ENCODE peak calls at places on chromosomes 12 and 14, in eight cellular contexts. R is suprapubic skin, X is stomach, Q is prostate gland, L is GM23338, P is vagina, S is H1, N is K562. O is an unnamed sample.

GRCh38 chr12:70258605-70259403 is 15.6 kb downstream of the CNOT2 start:
- DNase-seq in Q (no peak), X (no peak), R (no peak), N (no peak), S (no peak), L (no peak), P (no peak), O (no peak)

GRCh38 chr14:61342486-61342885 is 21.1 kb downstream of the PRKCH start:
- DNase-seq in R (no peak), Q (no peak), X (no peak), P (no peak), L (no peak), N (no peak), S (no peak), O (no peak)

GRCh38 chr12:32920506-32921085 is 24.0 kb upstream of the PKP2 start:
- DNase-seq in X (no peak), R (no peak), N (no peak), L (peak), P (no peak), Q (no peak), S (no peak), O (no peak)

GRCh38 chr12:4535092-4535491 is 3.6 kb upstream of the RAD51AP1 start:
- DNase-seq in R (no peak), X (no peak), L (no peak), P (no peak), Q (no peak), N (no peak), S (no peak), O (no peak)

GRCh38 chr14:103362780-103363179 is 22.4 kb upstream of the MARK3 start:
- DNase-seq in N (no peak), X (no peak), R (no peak), Q (no peak), L (no peak), S (no peak), P (no peak), O (no peak)

GRCh38 chr12:52496590-52497071 is 3.6 kb upstream of the KRT6A start:
- DNase-seq in R (no peak), L (peak), N (no peak), Q (no peak), P (no peak), X (no peak), S (no peak), O (peak)

GRCh38 chr12:74790958-74791357 is 253.3 kb downstream of the ATXN7L3B start:
- DNase-seq in S (no peak), R (no peak), N (no peak), X (no peak), P (no peak), Q (no peak), L (peak), O (no peak)

GRCh38 chr14:89509891-89510290 is 92.9 kb upstream of the FOXN3 start:
- DNase-seq in Q (no peak), S (no peak), X (no peak), R (no peak), P (no peak), N (no peak), L (no peak), O (no peak)

GRCh38 chr12:68381476-68381875 is 49.3 kb upstream of the MDM1 start:
- DNase-seq in L (no peak), P (no peak), X (no peak), S (no peak), N (no peak), Q (no peak), R (no peak), O (no peak)

GRCh38 chr12:44015333-44015941 is 179.6 kb downstream of the TMEM117 start:
- DNase-seq in Q (no peak), P (no peak), R (no peak), L (peak), X (no peak), S (no peak), N (peak), O (no peak)

GRCh38 chr12:93618891-93619410 is 46.5 kb downstream of the SOCS2 start:
- DNase-seq in S (no peak), P (no peak), R (no peak), L (no peak), X (no peak), Q (no peak), N (no peak), O (peak)

GRCh38 chr12:14264777-14265176 is 100.7 kb upstream of the ATF7IP start:
- DNase-seq in X (no peak), P (no peak), S (no peak), Q (no peak), R (no peak), L (no peak), N (no peak), O (no peak)

GRCh38 chr14:37035401-37035800 is 137.0 kb downstream of the SLC25A21 start:
- DNase-seq in P (no peak), X (no peak), L (no peak), R (no peak), S (no peak), Q (no peak), N (no peak), O (no peak)

GRCh38 chr12:106919910-106920544 is 35.7 kb upstream of the TMEM263 start:
- DNase-seq in L (peak), N (peak), Q (peak), S (no peak), X (no peak), R (no peak), P (no peak), O (no peak)

GRCh38 chr12:70485704-70486103 is 119.6 kb downstream of the KCNMB4 start:
- DNase-seq in X (peak), R (no peak), P (no peak), Q (no peak), S (no peak), L (no peak), N (no peak), O (no peak)

GRCh38 chr14:92407395-92407794 is 84.4 kb downstream of the SLC24A4 start:
- DNase-seq in L (no peak), P (no peak), R (no peak), N (no peak), Q (no peak), X (no peak), S (no peak), O (no peak)

GRCh38 chr12:50926415-50926814 is 25.9 kb upstream of the HIGD1C start:
- DNase-seq in S (no peak), X (no peak), Q (no peak), L (no peak), R (no peak), P (peak), N (no peak), O (no peak)

GRCh38 chr12:53231859-53232640 is at the start of gene RARG:
- DNase-seq in N (peak), L (peak), R (peak), S (no peak), P (peak), Q (peak), X (peak), O (no peak)

GRCh38 chr14:77302926-77303325 is 17.8 kb downstream of the POMT2 start:
- DNase-seq in L (no peak), P (no peak), N (peak), R (no peak), S (no peak), Q (no peak), X (no peak), O (no peak)

GRCh38 chr14:77305696-77306095 is 15.0 kb downstream of the POMT2 start:
- DNase-seq in S (no peak), Q (no peak), P (no peak), N (no peak), X (no peak), L (no peak), R (no peak), O (no peak)

GRCh38 chr14:77301103-77301502 is 19.6 kb downstream of the POMT2 start:
- DNase-seq in L (peak), Q (peak), S (peak), R (peak), X (peak), N (peak), P (no peak), O (no peak)

GRCh38 chr14:77306406-77307098 is 14.1 kb downstream of the POMT2 start:
- DNase-seq in L (no peak), S (no peak), X (no peak), P (no peak), R (no peak), Q (no peak), N (no peak), O (no peak)

GRCh38 chr14:77303417-77304156 is 17.1 kb downstream of the POMT2 start:
- DNase-seq in P (no peak), X (no peak), R (no peak), N (peak), S (no peak), L (no peak), Q (no peak), O (no peak)
- TF ChIP-seq POLR2AphosphoS5 in P (peak), X (peak), R (no peak), N (no peak), S (no peak), L (no peak), Q (peak), O (no peak)

GRCh38 chr12:90945070-90945649 is 9.8 kb downstream of the CCER1 start:
- DNase-seq in X (no peak), Q (no peak), S (no peak), L (peak), R (no peak), P (no peak), N (no peak), O (no peak)
- TF ChIP-seq CTCF in X (peak), Q (no peak), S (peak), L (no peak), R (peak), P (peak), N (peak), O (peak)

GRCh38 chr12:2860170-2860569 is 3.3 kb upstream of the TEX52 start:
- DNase-seq in R (no peak), S (no peak), Q (no peak), L (no peak), X (no peak), N (no peak), P (no peak), O (no peak)

GRCh38 chr12:2856901-2857495 is at the start of gene TEX52:
- DNase-seq in N (no peak), Q (no peak), P (no peak), S (no peak), X (no peak), L (peak), R (no peak), O (no peak)

GRCh38 chr12:2858944-2859352 is 2.1 kb upstream of the TEX52 start:
- DNase-seq in N (no peak), L (no peak), P (no peak), X (no peak), Q (no peak), R (no peak), S (no peak), O (no peak)

GRCh38 chr12:2856051-2856450 is 788 bp downstream of the TEX52 start:
- DNase-seq in L (peak), X (no peak), Q (no peak), P (no peak), S (no peak), N (no peak), R (no peak), O (no peak)

GRCh38 chr12:2858334-2858733 is 1.5 kb upstream of the TEX52 start:
- DNase-seq in X (no peak), R (no peak), P (no peak), L (no peak), Q (no peak), S (no peak), N (no peak), O (no peak)
- TF ChIP-seq POLR2AphosphoS5 in X (no peak), R (no peak), P (no peak), L (no peak), Q (no peak), S (no peak), N (no peak), O (no peak)

DNA sequence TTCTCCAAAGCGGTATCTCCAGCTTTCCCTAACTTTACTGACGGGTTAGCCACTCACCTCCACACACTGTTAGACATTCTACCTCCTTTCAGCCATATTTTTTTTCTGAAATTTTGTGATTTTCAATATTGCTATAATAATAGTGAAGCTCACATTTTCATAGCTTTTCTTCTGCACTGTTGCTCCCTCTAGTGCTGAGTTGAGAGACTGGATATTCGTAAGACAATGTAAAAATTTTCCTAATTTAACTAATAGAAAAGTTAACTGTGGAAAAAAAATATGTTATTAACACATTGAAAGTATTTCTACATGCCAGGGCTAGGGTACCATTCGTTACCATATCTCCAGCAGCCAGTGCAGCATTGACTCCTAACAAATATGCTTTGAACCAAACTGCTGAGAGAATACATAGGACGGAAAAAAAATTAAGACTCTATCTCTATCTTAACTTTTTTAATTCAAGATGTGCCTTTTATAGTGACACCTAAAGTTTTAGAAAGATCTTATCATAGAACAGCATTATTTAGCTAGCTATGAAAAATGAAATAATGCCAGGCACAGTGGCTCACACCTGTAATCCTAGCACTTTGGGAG is 48.7 kb upstream of the ABCC9 start:
- DNase-seq in Q (no peak), P (no peak), S (no peak), N (no peak), X (no peak), R (no peak), L (peak), O (no peak)
- TF ChIP-seq CTCF in Q (no peak), P (peak), S (peak), N (peak), X (peak), R (peak), L (peak), O (peak)

DNA sequence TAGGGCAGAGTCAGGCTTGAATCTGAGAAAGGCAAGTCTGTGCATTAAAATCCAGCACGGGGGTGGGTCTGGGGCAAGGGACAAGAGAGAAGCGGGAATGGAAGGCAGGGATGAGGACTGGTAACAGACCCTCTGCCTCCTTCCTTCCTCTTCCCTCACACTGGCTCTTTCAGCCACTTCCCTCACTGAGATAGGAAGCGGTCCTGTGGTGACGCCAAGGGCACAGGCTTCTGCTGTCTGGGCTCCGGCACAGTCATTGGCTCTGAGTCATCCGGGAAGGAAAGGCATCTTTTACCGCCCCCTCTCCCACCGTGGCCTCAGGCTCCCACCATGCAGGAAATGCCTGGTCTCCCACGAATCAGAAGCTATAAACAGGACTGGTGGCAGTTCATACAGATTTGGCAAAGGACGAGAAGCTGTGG is 70.2 kb downstream of the ETV6 start:
- DNase-seq in X (no peak), N (no peak), R (no peak), S (peak), Q (no peak), P (no peak), L (peak), O (no peak)
- TF ChIP-seq POLR2AphosphoS5 in X (peak), N (no peak), R (no peak), S (no peak), Q (no peak), P (no peak), L (no peak), O (no peak)

GRCh38 chr12:49388682-49389081 is 21.4 kb downstream of the SPATS2 start:
- DNase-seq in N (no peak), R (no peak), L (no peak), S (no peak), P (no peak), Q (no peak), X (no peak), O (no peak)

GRCh38 chr12:49389092-49389703 is 21.9 kb downstream of the SPATS2 start:
- DNase-seq in N (no peak), S (peak), Q (no peak), L (peak), P (no peak), R (no peak), X (peak), O (no peak)
- TF ChIP-seq CTCF in N (no peak), S (peak), Q (no peak), L (peak), P (no peak), R (no peak), X (no peak), O (no peak)

DNA sequence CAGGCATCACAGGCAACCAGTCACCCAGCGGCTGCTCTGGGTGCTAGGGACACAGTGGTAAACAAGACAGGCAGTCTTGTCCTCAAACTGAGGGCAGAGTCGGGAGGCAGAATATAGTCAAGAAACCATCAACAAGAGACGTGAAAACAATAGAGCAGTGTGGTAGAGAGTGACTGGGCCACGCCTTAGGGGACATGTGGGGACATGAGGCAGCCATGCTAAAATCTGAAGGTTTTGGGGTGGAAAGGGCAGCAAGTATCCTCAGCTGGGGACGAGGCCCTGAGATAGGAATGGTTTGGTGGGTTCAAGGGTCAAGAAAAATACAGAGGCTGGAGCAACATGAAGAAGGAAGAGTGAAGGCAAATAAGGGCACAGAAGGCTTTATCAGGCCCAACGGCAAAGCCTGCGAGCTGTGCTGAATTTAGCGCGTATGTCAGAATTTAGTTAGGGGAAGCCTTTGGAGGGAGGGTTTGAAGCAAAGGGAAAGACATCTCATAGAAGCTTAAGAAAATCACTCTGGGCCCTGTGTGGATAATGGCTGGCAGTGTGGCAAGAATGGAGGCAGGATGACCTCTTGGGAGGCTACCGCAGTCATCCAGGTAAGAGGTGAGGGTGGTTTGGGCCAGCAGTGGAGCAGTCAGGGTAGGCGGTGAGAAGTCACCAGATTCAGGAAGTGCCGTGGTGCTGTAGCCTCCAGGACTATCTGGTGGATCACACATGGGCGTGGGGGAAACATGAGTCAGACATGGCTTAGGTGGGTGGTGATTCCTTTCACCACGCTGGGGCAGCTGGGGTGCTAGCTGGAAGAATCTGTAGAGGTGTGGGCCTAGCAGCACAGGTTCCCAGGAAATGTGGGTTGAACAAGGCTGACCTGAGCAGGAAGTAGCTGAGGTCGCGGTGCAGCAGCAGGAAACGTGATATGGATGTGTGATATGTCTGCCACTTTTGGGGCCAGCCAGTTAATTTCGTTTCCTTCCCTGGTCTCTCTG is 3.0 kb downstream of the EVL start:
- DNase-seq in N (peak), X (peak), R (no peak), Q (no peak), S (no peak), P (no peak), L (no peak), O (no peak)
- TF ChIP-seq POLR2AphosphoS5 in N (peak), X (peak), R (no peak), Q (no peak), S (no peak), P (no peak), L (no peak), O (no peak)

GRCh38 chr14:76918751-76919421 is 92.7 kb downstream of the LRRC74A start:
- DNase-seq in L (peak), S (no peak), R (peak), N (peak), P (peak), Q (peak), X (peak), O (peak)
- TF ChIP-seq CTCF in L (peak), S (peak), R (no peak), N (no peak), P (peak), Q (no peak), X (peak), O (no peak)

DNA sequence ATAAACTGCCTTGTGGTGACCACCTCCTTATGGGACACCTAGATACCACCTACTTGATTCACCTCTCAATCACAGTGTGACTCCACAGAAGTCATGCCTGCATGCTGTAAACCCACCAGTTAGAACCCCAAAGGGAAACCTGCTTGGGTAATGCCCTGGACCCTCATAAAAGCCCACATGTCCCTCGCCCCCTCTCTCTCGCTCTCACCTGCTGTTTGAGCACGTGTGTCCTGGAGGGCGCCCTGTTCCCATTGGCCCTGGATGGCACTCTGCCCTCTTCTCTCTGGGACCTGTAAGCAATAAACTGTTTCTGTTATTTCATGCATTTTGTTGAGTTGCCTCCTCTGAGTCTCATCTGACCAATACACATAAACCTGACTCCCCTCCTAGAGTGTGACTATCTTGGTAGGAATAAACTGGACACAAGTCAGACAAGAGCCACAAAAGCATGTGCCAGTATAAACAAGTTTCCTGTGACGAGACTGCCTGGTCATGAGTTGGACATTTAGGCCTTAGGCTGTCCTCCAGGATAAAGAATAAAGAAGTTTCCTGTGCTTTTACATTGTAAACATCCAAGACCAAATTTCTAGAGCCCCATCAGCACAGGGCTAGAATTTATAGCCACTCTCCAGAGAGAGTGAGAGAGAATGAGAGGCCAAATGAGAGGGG is 8.6 kb downstream of the IFI27L2 start:
- DNase-seq in S (no peak), L (no peak), Q (no peak), P (peak), R (peak), N (no peak), X (peak), O (no peak)
- TF ChIP-seq POLR2AphosphoS5 in S (no peak), L (no peak), Q (peak), P (no peak), R (no peak), N (no peak), X (no peak), O (no peak)

GRCh38 chr14:57962293-57962996 is 96.6 kb upstream of the SLC35F4 start:
- DNase-seq in Q (no peak), S (peak), N (no peak), L (peak), P (no peak), R (no peak), X (no peak), O (peak)
- TF ChIP-seq CTCF in Q (no peak), S (peak), N (no peak), L (peak), P (no peak), R (no peak), X (no peak), O (no peak)

O was measured in esophagus muscularis mucosa.